ENCODE peak calls at places on chromosome 6, in ten cellular contexts. T, S, H, I, G, Z, R, Y, D and B are unnamed samples.

GRCh38 chr6:125773387-125774341 is 17.1 kb upstream of the NCOA7 start:
- DNase-seq in T (no peak), S (no peak), H (no peak), I (no peak), G (no peak), Z (no peak), R (no peak), Y (no peak), D (no peak), B (no peak)

GRCh38 chr6:109662192-109662591 is 28.8 kb downstream of the AK9 start:
- DNase-seq in T (no peak), S (no peak), H (no peak), I (no peak), G (no peak), Z (no peak), R (no peak), Y (no peak), D (peak), B (no peak)

GRCh38 chr6:16337280-16337975 is 99.0 kb downstream of the GMPR start:
- DNase-seq in T (peak), S (peak), H (peak), I (no peak), G (peak), Z (peak), R (peak), Y (peak), D (peak), B (peak)

GRCh38 chr6:157555795-157556645 is 175.0 kb downstream of the ZDHHC14 start:
- DNase-seq in T (no peak), S (no peak), H (no peak), I (no peak), G (no peak), Z (no peak), R (no peak), Y (no peak), D (no peak), B (no peak)

GRCh38 chr6:20333870-20334269 is 67.8 kb upstream of the E2F3 start:
- DNase-seq in T (no peak), S (no peak), H (no peak), I (no peak), G (no peak), Z (no peak), R (no peak), Y (no peak), D (no peak), B (no peak)

GRCh38 chr6:105038259-105038658 is 81.4 kb downstream of the LIN28B start:
- DNase-seq in T (no peak), S (no peak), H (no peak), I (peak), G (no peak), Z (no peak), R (no peak), Y (no peak), D (no peak), B (no peak)

GRCh38 chr6:143911028-143911427 is 46.8 kb downstream of the ZC2HC1B start:
- DNase-seq in T (no peak), S (no peak), H (no peak), I (no peak), G (no peak), Z (no peak), R (no peak), Y (no peak), D (no peak), B (no peak)

GRCh38 chr6:72551470-72551869 is 70.4 kb upstream of the KCNQ5 start:
- DNase-seq in T (no peak), S (peak), H (no peak), I (no peak), G (no peak), Z (no peak), R (no peak), Y (no peak), D (no peak), B (no peak)

GRCh38 chr6:158006821-158007570 is 25.3 kb downstream of the SYNJ2 start:
- DNase-seq in T (no peak), S (no peak), H (no peak), I (no peak), G (no peak), Z (no peak), R (no peak), Y (peak), D (no peak), B (no peak)

GRCh38 chr6:143775326-143775725 is 67.8 kb upstream of the LTV1 start:
- DNase-seq in T (no peak), S (peak), H (no peak), I (no peak), G (no peak), Z (no peak), R (no peak), Y (no peak), D (no peak), B (no peak)

GRCh38 chr6:41732601-41733348 is 2.6 kb downstream of the TFEB start:
- DNase-seq in T (no peak), S (peak), H (no peak), I (no peak), G (no peak), Z (no peak), R (no peak), Y (no peak), D (no peak), B (no peak)

GRCh38 chr6:21201181-21201580 is 392.4 kb upstream of the SOX4 start:
- DNase-seq in T (no peak), S (no peak), H (no peak), I (no peak), G (no peak), Z (no peak), R (no peak), Y (no peak), D (no peak), B (no peak)

GRCh38 chr6:67639161-67639560 is 995.9 kb upstream of the ADGRB3 start:
- DNase-seq in T (no peak), S (no peak), H (no peak), I (no peak), G (no peak), Z (no peak), R (no peak), Y (no peak), D (no peak), B (no peak)

GRCh38 chr6:38404355-38404754 is 235.4 kb downstream of the BTBD9 start:
- DNase-seq in T (no peak), S (no peak), H (no peak), I (no peak), G (no peak), Z (no peak), R (no peak), Y (no peak), D (no peak), B (no peak)

GRCh38 chr6:44667668-44668390 is 280.3 kb downstream of the CDC5L start:
- DNase-seq in T (no peak), S (peak), H (peak), I (peak), G (no peak), Z (no peak), R (peak), Y (no peak), D (no peak), B (peak)

GRCh38 chr6:11429577-11429976 is 108.0 kb upstream of the TMEM170B start:
- DNase-seq in T (no peak), S (no peak), H (no peak), I (no peak), G (no peak), Z (no peak), R (no peak), Y (no peak), D (no peak), B (no peak)

GRCh38 chr6:149012040-149012545 is 265.3 kb downstream of the UST start:
- DNase-seq in T (no peak), S (no peak), H (no peak), I (peak), G (no peak), Z (no peak), R (no peak), Y (no peak), D (peak), B (no peak)

GRCh38 chr6:223763-224162 is 68.5 kb upstream of the DUSP22 start:
- DNase-seq in T (no peak), S (no peak), H (no peak), I (no peak), G (no peak), Z (no peak), R (no peak), Y (no peak), D (peak), B (peak)

GRCh38 chr6:141033101-141033500 is 1099.6 kb upstream of the GJE1 start:
- DNase-seq in T (no peak), S (no peak), H (no peak), I (no peak), G (no peak), Z (no peak), R (no peak), Y (no peak), D (peak), B (no peak)

GRCh38 chr6:150354754-150355571 is 13.8 kb upstream of the IYD start:
- DNase-seq in T (no peak), S (no peak), H (no peak), I (peak), G (no peak), Z (no peak), R (no peak), Y (no peak), D (peak), B (no peak)

GRCh38 chr6:47146426-47147174 is 104.5 kb upstream of the ADGRF1 start:
- DNase-seq in T (no peak), S (no peak), H (no peak), I (no peak), G (no peak), Z (no peak), R (no peak), Y (no peak), D (peak), B (no peak)

GRCh38 chr6:122429328-122429727 is 29.9 kb downstream of the HSF2 start:
- DNase-seq in T (no peak), S (no peak), H (no peak), I (no peak), G (no peak), Z (no peak), R (no peak), Y (no peak), D (no peak), B (no peak)

GRCh38 chr6:165895421-165896165 is 232.6 kb upstream of the PDE10A start:
- DNase-seq in T (no peak), S (no peak), H (no peak), I (peak), G (no peak), Z (no peak), R (no peak), Y (no peak), D (no peak), B (no peak)

GRCh38 chr6:43669050-43669921 is 18.3 kb downstream of the MRPS18A start:
- DNase-seq in T (peak), S (peak), H (no peak), I (no peak), G (peak), Z (peak), R (peak), Y (peak), D (peak), B (peak)

DNA sequence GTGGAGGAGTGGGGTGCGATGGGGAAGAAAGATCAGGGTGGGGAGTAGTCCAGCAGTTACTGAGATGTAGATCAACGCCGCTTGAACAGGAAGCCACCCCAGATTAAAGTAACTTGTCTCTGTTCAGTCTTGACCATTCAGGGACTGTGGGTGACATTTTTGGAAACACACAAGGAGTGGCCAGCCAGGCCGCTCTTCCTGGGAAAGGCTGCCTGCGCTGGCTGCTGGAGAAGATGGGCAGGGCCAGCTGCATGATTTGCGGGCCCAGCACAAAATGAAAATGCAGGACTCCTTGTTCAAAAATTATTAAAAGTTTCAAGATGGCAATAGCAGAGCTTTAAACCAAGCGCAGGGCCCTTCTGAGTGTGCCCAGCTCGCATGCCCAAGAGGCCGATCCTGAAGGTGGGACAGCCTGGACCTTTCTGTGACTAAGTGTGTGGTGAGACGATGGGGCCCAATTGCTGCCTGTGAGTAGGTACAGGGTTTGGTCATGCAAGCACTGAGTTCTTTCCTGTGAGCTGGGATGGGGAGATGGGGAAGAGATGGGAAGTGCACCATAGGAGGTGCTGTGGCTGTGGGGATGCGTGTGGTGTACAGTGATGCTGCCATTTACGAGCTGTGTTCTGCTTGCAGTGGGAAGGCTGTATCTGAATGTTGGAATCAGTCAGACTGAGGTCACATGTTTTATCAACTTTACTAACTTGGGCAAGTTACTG is 51.3 kb downstream of the DAAM2 start:
- DNase-seq in T (no peak), S (no peak), H (no peak), I (peak), G (no peak), Z (peak), R (no peak), Y (no peak), D (peak), B (no peak)
- TF ChIP-seq CTCF in T (no peak), S (no peak), H (no peak), I (no peak), G (no peak), Z (no peak), R (no peak), Y (no peak), D (no peak), B (no peak)

DNA sequence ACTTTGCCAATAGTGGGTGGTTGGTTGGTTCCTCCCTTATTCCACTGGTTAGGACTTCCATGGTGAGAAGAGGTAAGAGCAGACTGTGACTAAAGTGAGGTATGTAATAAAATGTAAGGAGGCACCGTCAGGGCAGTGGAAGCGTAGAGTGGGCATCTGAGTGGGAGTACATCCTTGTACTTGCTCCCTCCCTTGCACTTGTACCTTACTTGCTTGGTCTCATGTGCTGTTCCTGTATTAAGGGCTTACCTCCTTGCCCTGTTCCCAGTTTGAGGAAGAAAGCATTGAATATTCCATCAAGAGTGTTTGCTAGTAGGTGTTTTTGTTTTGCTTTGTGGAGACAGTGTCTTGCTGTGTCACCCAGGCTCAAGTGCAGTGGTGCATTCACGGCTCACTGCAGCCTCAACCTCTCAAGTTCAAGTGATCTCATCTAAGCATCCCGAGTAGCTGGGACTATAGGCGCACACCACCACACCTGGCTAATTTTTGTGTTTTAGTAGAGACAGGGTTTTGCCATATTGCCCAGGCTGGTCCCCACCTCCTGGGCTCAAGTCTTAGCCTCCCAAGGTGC is 25.5 kb downstream of the AMD1 start:
- DNase-seq in T (no peak), S (no peak), H (no peak), I (no peak), G (no peak), Z (no peak), R (no peak), Y (no peak), D (no peak), B (no peak)
- TF ChIP-seq POLR2A in T (no peak), S (no peak), H (no peak), I (no peak), G (no peak), Z (no peak), R (no peak), Y (no peak), D (no peak), B (no peak)

GRCh38 chr6:84514089-84514971 is 250.1 kb downstream of the TBX18 start:
- DNase-seq in T (no peak), S (no peak), H (no peak), I (no peak), G (no peak), Z (no peak), R (no peak), Y (no peak), D (no peak), B (no peak)
- TF ChIP-seq CTCF in T (no peak), S (no peak), H (no peak), I (no peak), G (no peak), Z (no peak), R (no peak), Y (no peak), D (no peak), B (no peak)

GRCh38 chr6:90548001-90548400 is 38.9 kb downstream of the MAP3K7 start:
- DNase-seq in T (no peak), S (no peak), H (no peak), I (no peak), G (no peak), Z (no peak), R (no peak), Y (no peak), D (peak), B (no peak)
- TF ChIP-seq POLR2A in T (no peak), S (no peak), H (no peak), I (no peak), G (no peak), Z (no peak), R (no peak), Y (no peak), D (no peak), B (no peak)

GRCh38 chr6:52900536-52900935 is 9.0 kb downstream of the GSTA3 start:
- DNase-seq in T (no peak), S (no peak), H (no peak), I (no peak), G (no peak), Z (no peak), R (no peak), Y (no peak), D (no peak), B (no peak)

GRCh38 chr6:52909531-52909930 is at the start of gene GSTA3:
- DNase-seq in T (no peak), S (peak), H (no peak), I (no peak), G (no peak), Z (no peak), R (no peak), Y (no peak), D (no peak), B (no peak)

GRCh38 chr6:52910091-52910490 is 593 bp upstream of the GSTA3 start:
- DNase-seq in T (no peak), S (no peak), H (no peak), I (no peak), G (no peak), Z (no peak), R (no peak), Y (no peak), D (no peak), B (no peak)

GRCh38 chr6:52909131-52909530 is 367 bp downstream of the GSTA3 start:
- DNase-seq in T (no peak), S (no peak), H (no peak), I (no peak), G (no peak), Z (no peak), R (no peak), Y (no peak), D (no peak), B (no peak)

DNA sequence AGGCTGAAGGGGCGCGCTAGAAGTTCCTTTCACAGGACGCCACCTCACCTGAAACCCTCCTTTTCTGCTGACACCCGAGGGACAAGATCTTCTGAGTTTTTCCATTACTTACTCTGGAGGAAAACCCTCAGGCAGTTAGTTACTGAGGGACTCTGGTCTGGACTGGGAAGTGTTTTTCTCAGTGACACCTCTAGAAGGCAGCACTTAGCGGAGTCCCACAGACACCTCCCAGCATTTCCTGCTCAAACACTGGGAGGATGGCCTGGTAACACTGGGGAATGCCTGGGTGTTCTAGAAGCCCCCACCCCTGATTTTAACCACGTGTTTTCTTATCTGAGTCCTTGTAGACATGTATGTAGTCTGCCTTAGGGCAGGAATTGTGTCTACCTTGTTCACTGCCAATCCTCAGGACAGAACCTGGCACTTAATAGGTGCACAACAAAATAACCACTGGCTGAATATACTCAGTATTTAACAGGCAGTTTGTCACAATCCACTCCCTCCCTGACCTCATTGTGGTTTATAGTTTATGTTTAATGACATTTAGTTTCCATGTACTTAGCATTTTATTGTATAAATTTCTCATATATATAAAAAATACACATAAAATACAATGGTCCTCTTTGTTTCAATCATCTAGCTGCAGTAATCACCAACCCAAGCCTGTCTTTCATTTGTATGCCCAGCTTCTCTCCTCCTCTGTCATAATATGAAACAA is 4.8 kb downstream of the GSTA3 start:
- DNase-seq in T (no peak), S (peak), H (no peak), I (peak), G (no peak), Z (no peak), R (no peak), Y (no peak), D (no peak), B (no peak)
- TF ChIP-seq CTCF in T (no peak), S (no peak), H (no peak), I (peak), G (no peak), Z (no peak), R (no peak), Y (no peak), D (peak), B (no peak)

DNA sequence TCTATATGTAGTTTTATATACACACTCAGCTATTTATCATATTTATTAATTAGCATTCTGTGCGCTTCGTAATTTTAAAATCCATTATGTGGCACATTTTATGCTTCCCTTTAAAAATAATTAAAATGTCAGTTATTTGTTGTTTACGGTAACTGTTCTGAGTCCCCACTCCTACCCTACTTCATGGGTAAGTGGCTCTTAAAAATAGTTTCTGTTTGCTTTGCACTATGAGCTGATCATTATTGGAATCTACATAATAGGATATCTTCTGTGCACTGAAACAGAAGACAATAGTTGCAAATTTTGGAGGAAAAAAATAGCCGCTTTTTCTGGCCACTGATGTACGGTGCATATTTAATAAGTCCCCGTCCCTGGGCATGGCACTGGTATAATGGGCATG is 25.2 kb downstream of the LCA5 start:
- DNase-seq in T (no peak), S (no peak), H (no peak), I (no peak), G (no peak), Z (no peak), R (no peak), Y (no peak), D (no peak), B (no peak)
- TF ChIP-seq POLR2A in T (no peak), S (no peak), H (no peak), I (no peak), G (no peak), Z (no peak), R (no peak), Y (no peak), D (no peak), B (no peak)

GRCh38 chr6:33279971-33280511 is 3.1 kb downstream of the B3GALT4 start:
- DNase-seq in T (no peak), S (peak), H (no peak), I (peak), G (peak), Z (no peak), R (no peak), Y (no peak), D (peak), B (no peak)
- TF ChIP-seq CTCF in T (peak), S (no peak), H (peak), I (peak), G (peak), Z (no peak), R (no peak), Y (no peak), D (peak), B (no peak)